ENCODE peak calls at places on chromosome 22, in four cellular contexts. R is epithelial cell of proximal tubule; B is cardiac fibroblast; W is activated T-helper 1 cell treated with anti-CD3 and anti-CD28 coated beads, Interleukin-2, amount 50 U/mL, for 16 hours. X is an unnamed sample.
A peak's percentile ranks its signal among the peaks of the same experiment; 100 is the strongest.

GRCh38 chr22:50184004-50184461 is 1.7 kb upstream of the TRABD start:
- DNase-seq in R (no peak), B (peak; percentile 66), W (no peak), X (peak; percentile 42)

GRCh38 chr22:44192811-44193536 is 12.2 kb downstream of the PARVG start:
- DNase-seq in R (no peak), B (no peak), W (no peak), X (no peak)

GRCh38 chr22:47115921-47116320 is 353.5 kb downstream of the TBC1D22A start:
- DNase-seq in R (no peak), B (no peak), W (no peak), X (no peak)

GRCh38 chr22:42685941-42686666 is 34.6 kb downstream of the A4GALT start:
- DNase-seq in R (no peak), B (no peak), W (no peak), X (no peak)

GRCh38 chr22:21766933-21767462 is 31.4 kb upstream of the YPEL1 start:
- DNase-seq in R (no peak), B (no peak), W (peak; percentile 38), X (no peak)

GRCh38 chr22:25172153-25172552 is 27.5 kb upstream of the CRYBB3 start:
- DNase-seq in R (no peak), B (no peak), W (peak; percentile 5), X (peak; percentile 52)

GRCh38 chr22:26994801-26995200 is 337.4 kb downstream of the MIAT start:
- DNase-seq in R (no peak), B (no peak), W (no peak), X (no peak)

GRCh38 chr22:46609175-46609690 is 11.0 kb upstream of the GRAMD4 start:
- DNase-seq in R (no peak), B (no peak), W (no peak), X (no peak)

GRCh38 chr22:20111689-20112622 is 3.9 kb upstream of the RANBP1 start:
- DNase-seq in R (no peak), B (no peak), W (no peak), X (no peak)

GRCh38 chr22:37231406-37232139 is 12.5 kb downstream of the RAC2 start:
- DNase-seq in R (no peak), B (no peak), W (no peak), X (no peak)

GRCh38 chr22:49583341-49583740 is 244.3 kb downstream of the BRD1 start:
- DNase-seq in R (no peak), B (no peak), W (no peak), X (no peak)